ENCODE peak calls at places on chromosomes 7 and 10, in six cellular contexts. F is HTR-8/SVneo, A is heart right ventricle, H is left cardiac atrium, U is mesendoderm, Y is HCEC 1CT. O is an unnamed sample.
A peak's percentile ranks its signal among the peaks of the same experiment; 100 is the strongest.

GRCh38 chr10:131694963-131695813 is 205.6 kb upstream of the PPP2R2D start:
- DNase-seq in F (no peak), A (no peak), H (no peak), U (no peak), Y (no peak), O (no peak)

GRCh38 chr7:128940494-128941322 is 3.0 kb downstream of the IRF5 start:
- DNase-seq in F (no peak), A (peak; percentile 45), H (peak; percentile 63), U (no peak), Y (no peak), O (no peak)

GRCh38 chr7:108660465-108660864 is 90.8 kb downstream of the DNAJB9 start:
- DNase-seq in F (no peak), A (no peak), H (no peak), U (peak; percentile 36), Y (peak; percentile 20), O (peak; percentile 61)

GRCh38 chr10:78559514-78560392 is 509.0 kb upstream of the ZMIZ1 start:
- DNase-seq in F (no peak), A (no peak), H (no peak), U (peak; percentile 28), Y (no peak), O (peak; percentile 29)

GRCh38 chr10:6669269-6669859 is 89.3 kb upstream of the PRKCQ start:
- DNase-seq in F (peak; percentile 26), A (no peak), H (no peak), U (peak; percentile 53), Y (peak; percentile 66), O (peak; percentile 77)

GRCh38 chr10:123007558-123008378 is 827 bp downstream of the IKZF5 start:
- DNase-seq in F (no peak), A (peak; percentile 16), H (peak; percentile 30), U (peak; percentile 79), Y (peak; percentile 54), O (peak; percentile 66)

GRCh38 chr10:84784749-84785148 is 456.4 kb downstream of the CCSER2 start:
- DNase-seq in F (no peak), A (no peak), H (no peak), U (no peak), Y (no peak), O (no peak)

GRCh38 chr7:121557034-121557892 is 161.2 kb upstream of the FAM3C start:
- DNase-seq in F (no peak), A (no peak), H (no peak), U (no peak), Y (peak; percentile 19), O (no peak)

GRCh38 chr10:129568562-129569344 is 101.7 kb downstream of the MGMT start:
- DNase-seq in F (no peak), A (no peak), H (no peak), U (peak; percentile 10), Y (no peak), O (no peak)

GRCh38 chr10:97869091-97870042 is 19.7 kb downstream of the GOLGA7B start:
- DNase-seq in F (peak; percentile 93), A (peak; percentile 82), H (peak; percentile 89), U (peak; percentile 95), Y (peak; percentile 76), O (peak; percentile 88)

GRCh38 chr7:3013975-3014792 is 29.5 kb downstream of the CARD11 start:
- DNase-seq in F (no peak), A (no peak), H (no peak), U (no peak), Y (no peak), O (no peak)

GRCh38 chr10:97179731-97180366 is 5.9 kb downstream of the SLIT1 start:
- DNase-seq in F (no peak), A (no peak), H (peak; percentile 38), U (peak; percentile 90), Y (no peak), O (peak; percentile 92)

GRCh38 chr10:88184543-88185297 is 321.3 kb downstream of the PTEN start:
- DNase-seq in F (no peak), A (no peak), H (no peak), U (no peak), Y (peak; percentile 5), O (no peak)

GRCh38 chr7:158432369-158433270 is 155.0 kb downstream of the PTPRN2 start:
- DNase-seq in F (peak; percentile 21), A (no peak), H (no peak), U (no peak), Y (no peak), O (no peak)

GRCh38 chr10:111482621-111483216 is 405.9 kb downstream of the ADRA2A start:
- DNase-seq in F (no peak), A (no peak), H (no peak), U (no peak), Y (no peak), O (no peak)

GRCh38 chr7:116863168-116863670 is 832 bp downstream of the CAPZA2 start:
- DNase-seq in F (peak; percentile 5), A (no peak), H (peak; percentile 31), U (peak; percentile 65), Y (peak; percentile 26), O (peak; percentile 52)

GRCh38 chr7:106947244-106947728 is 82.2 kb downstream of the PIK3CG start:
- DNase-seq in F (peak; percentile 54), A (peak; percentile 56), H (peak; percentile 40), U (peak; percentile 93), Y (peak; percentile 56), O (peak; percentile 97)

GRCh38 chr10:110972231-110973134 is 53.1 kb downstream of the SHOC2 start:
- DNase-seq in F (no peak), A (no peak), H (no peak), U (no peak), Y (no peak), O (no peak)

GRCh38 chr7:110856704-110857103 is 234.2 kb upstream of the LRRN3 start:
- DNase-seq in F (no peak), A (no peak), H (no peak), U (peak; percentile 7), Y (no peak), O (peak; percentile 26)

GRCh38 chr7:40964610-40965009 is 738.3 kb downstream of the INHBA start:
- DNase-seq in F (no peak), A (no peak), H (no peak), U (no peak), Y (no peak), O (no peak)

GRCh38 chr10:59135275-59135674 is 41.2 kb upstream of the PHYHIPL start:
- DNase-seq in F (no peak), A (no peak), H (no peak), U (peak; percentile 11), Y (no peak), O (no peak)

GRCh38 chr10:50604049-50604640 is 19.6 kb downstream of the SGMS1 start:
- DNase-seq in F (no peak), A (no peak), H (no peak), U (no peak), Y (peak; percentile 27), O (no peak)

GRCh38 chr7:154530136-154530535 is 472.8 kb downstream of the PAXIP1 start:
- DNase-seq in F (no peak), A (no peak), H (no peak), U (no peak), Y (no peak), O (no peak)

GRCh38 chr7:112211348-112211907 is 4.9 kb downstream of the ZNF277 start:
- DNase-seq in F (no peak), A (no peak), H (no peak), U (no peak), Y (peak; percentile 73), O (no peak)

GRCh38 chr7:144668503-144668902 is 167.3 kb downstream of the TPK1 start:
- DNase-seq in F (no peak), A (no peak), H (no peak), U (peak; percentile 37), Y (no peak), O (peak; percentile 45)

O was measured in GM23338.